ENCODE peak calls at places on chromosomes 7 and 10, in seven cellular contexts. R is naive thymus-derived CD8-positive, alpha-beta T cell; Q is stimulated activated CD4-positive, alpha-beta T cell treated with anti-CD3 and anti-CD28 coated beads, Interleukin-2, amount 100 ng/mL, for 48 hours; Y is mammary epithelial cell; O is cardiac muscle cell; Z is activated CD4-positive, CD25-positive, alpha-beta regulatory T cell; B is activated naive CD8-positive, alpha-beta T cell treated with anti-CD3 and anti-CD28 coated beads, Interleukin-2, amount 10 ng/mL, durations not matched to agents 7 days and 5 days. X is an unnamed sample.

GRCh38 chr7:138460176-138460648 is at the start of gene TRIM24:
- DNase-seq in B (no peak), R (no peak), O (no peak), Z (no peak), Y (no peak), Q (no peak), X (no peak)

GRCh38 chr7:66626236-66626957 is 2.3 kb upstream of the KCTD7 start:
- DNase-seq in R (no peak), Z (no peak), Q (no peak), B (no peak), O (no peak), Y (peak; percentile 52), X (no peak)

GRCh38 chr7:104814671-104815400 is 199.2 kb upstream of the KMT2E start:
- DNase-seq in O (no peak), R (no peak), Q (no peak), Y (no peak), Z (no peak), B (no peak), X (no peak)

GRCh38 chr7:146665023-146665422 is 548.4 kb downstream of the CNTNAP2 start:
- DNase-seq in Q (no peak), B (no peak), R (no peak), Z (no peak), O (no peak), Y (no peak), X (no peak)

GRCh38 chr7:1562611-1563051 is 6.6 kb upstream of the TMEM184A start:
- DNase-seq in Y (no peak), Q (no peak), R (no peak), B (no peak), Z (no peak), O (no peak), X (no peak)

GRCh38 chr10:70367195-70367796 is 15.1 kb downstream of the LRRC20 start:
- DNase-seq in Z (no peak), R (no peak), B (no peak), O (no peak), Q (no peak), Y (no peak), X (no peak)

GRCh38 chr7:128912281-128912680 is 1.8 kb upstream of the KCP start:
- DNase-seq in Y (no peak), Q (no peak), O (no peak), B (no peak), R (no peak), Z (no peak), X (peak; percentile 64)

GRCh38 chr7:87574630-87575029 is 26.1 kb downstream of the ABCB1 start:
- DNase-seq in Y (peak; percentile 58), Z (no peak), Q (no peak), R (no peak), B (no peak), O (no peak), X (no peak)

GRCh38 chr7:35026154-35026553 is 11.1 kb downstream of the DPY19L1 start:
- DNase-seq in Z (no peak), Q (no peak), Y (peak; percentile 52), O (no peak), R (no peak), B (no peak), X (no peak)

GRCh38 chr7:32935558-32935957 is 21.7 kb upstream of the FKBP9 start:
- DNase-seq in Z (no peak), R (no peak), Q (no peak), Y (no peak), O (no peak), B (no peak), X (no peak)

GRCh38 chr7:20351901-20352300 is 21.2 kb downstream of the ITGB8 start:
- DNase-seq in Z (no peak), B (no peak), Y (peak; percentile 72), R (no peak), Q (no peak), O (no peak), X (no peak)

GRCh38 chr7:111274882-111275281 is 184.0 kb downstream of the LRRN3 start:
- DNase-seq in Y (no peak), O (peak; percentile 38), Q (no peak), Z (no peak), R (no peak), B (no peak), X (no peak)

X was measured in mesenteric fat pad.